ENCODE peak calls at places on chromosomes 11 and 22, in eight cellular contexts. V is right lobe of liver; K is brain microvascular endothelial cell; E is CD4-positive, alpha-beta T cell; Y is NCI-H460; Z is fibroblast of lung; D is Kasumi-1; P is lung microvascular endothelial cell. L is an unnamed sample.
A peak's percentile ranks its signal among the peaks of the same experiment; 100 is the strongest.

GRCh38 chr11:76763573-76764348 is 19.4 kb upstream of the TSKU start:
- DNase-seq in V (no peak), K (peak; percentile 79), E (no peak), Y (no peak), Z (peak; percentile 95), D (no peak), P (no peak), L (no peak)

GRCh38 chr11:7307836-7308235 is 56.1 kb downstream of the SYT9 start:
- DNase-seq in V (no peak), K (no peak), E (no peak), Y (no peak), Z (no peak), D (no peak), P (no peak), L (no peak)

GRCh38 chr22:21762712-21763581 is 27.4 kb upstream of the YPEL1 start:
- DNase-seq in V (no peak), K (no peak), E (no peak), Y (no peak), Z (no peak), D (no peak), P (no peak), L (no peak)

GRCh38 chr11:73252577-73253191 is 19.5 kb upstream of the P2RY6 start:
- DNase-seq in V (no peak), K (no peak), E (peak; percentile 6), Y (no peak), Z (no peak), D (peak; percentile 68), P (no peak), L (no peak)

GRCh38 chr11:67640021-67640757 is 626 bp upstream of the TBX10 start:
- DNase-seq in V (peak; percentile 88), K (peak; percentile 24), E (peak; percentile 62), Y (peak; percentile 33), Z (peak; percentile 19), D (peak; percentile 75), P (peak; percentile 72), L (peak; percentile 79)

GRCh38 chr11:20754957-20755356 is 85.6 kb downstream of the NELL1 start:
- DNase-seq in V (no peak), K (no peak), E (no peak), Y (no peak), Z (no peak), D (no peak), P (no peak), L (no peak)

GRCh38 chr11:27386176-27386575 is 23.2 kb upstream of the CCDC34 start:
- DNase-seq in V (no peak), K (no peak), E (no peak), Y (no peak), Z (no peak), D (no peak), P (no peak), L (no peak)

GRCh38 chr11:121497176-121497995 is 44.6 kb upstream of the SORL1-AS1 start:
- DNase-seq in V (no peak), K (no peak), E (no peak), Y (no peak), Z (no peak), D (no peak), P (no peak), L (no peak)

GRCh38 chr11:11510939-11511338 is 110.9 kb downstream of the GALNT18 start:
- DNase-seq in V (no peak), K (no peak), E (no peak), Y (no peak), Z (peak; percentile 63), D (no peak), P (no peak), L (peak; percentile 57)

GRCh38 chr11:46294365-46295309 is 17.2 kb downstream of the CREB3L1 start:
- DNase-seq in V (peak; percentile 46), K (peak; percentile 90), E (no peak), Y (no peak), Z (peak; percentile 98), D (no peak), P (no peak), L (no peak)

GRCh38 chr11:4654635-4655335 is 11.0 kb downstream of the OR51E1 start:
- DNase-seq in V (no peak), K (no peak), E (no peak), Y (no peak), Z (no peak), D (no peak), P (no peak), L (no peak)

GRCh38 chr11:30107899-30108298 is 91.1 kb upstream of the KCNA4 start:
- DNase-seq in V (no peak), K (peak; percentile 69), E (no peak), Y (peak; percentile 85), Z (peak; percentile 59), D (no peak), P (no peak), L (no peak)

GRCh38 chr11:75487366-75487765 is 38.4 kb downstream of the GDPD5 start:
- DNase-seq in V (no peak), K (no peak), E (no peak), Y (no peak), Z (no peak), D (no peak), P (no peak), L (no peak)